ENCODE peak calls at places on chromosomes 2 and 18, in four cellular contexts. J is aorta, U is NCI-H1417, X is AML-193. R is an unnamed sample.

GRCh38 chr2:40276076-40276475 is 175.8 kb downstream of the SLC8A1 start:
- DNase-seq in J (no peak), U (no peak), X (no peak), R (no peak)

GRCh38 chr2:86026744-86027065 is 79.0 kb downstream of the POLR1A start:
- DNase-seq in J (peak), U (no peak), X (no peak), R (no peak)

GRCh38 chr2:162963156-162963555 is 124.6 kb upstream of the KCNH7 start:
- DNase-seq in J (no peak), U (no peak), X (no peak), R (no peak)

GRCh38 chr2:134728163-134728562 is 9.4 kb upstream of the TMEM163 start:
- DNase-seq in J (no peak), U (no peak), X (no peak), R (no peak)

GRCh38 chr2:98503481-98504096 is 58.9 kb downstream of the INPP4A start:
- DNase-seq in J (no peak), U (no peak), X (no peak), R (no peak)

GRCh38 chr2:45300026-45300750 is 290.9 kb upstream of the SIX2 start:
- DNase-seq in J (no peak), U (peak), X (no peak), R (no peak)

GRCh38 chr18:56459451-56459777 is 179.0 kb downstream of the TXNL1 start:
- DNase-seq in J (no peak), U (no peak), X (no peak), R (no peak)

GRCh38 chr2:30334738-30335426 is 103.5 kb downstream of the LBH start:
- DNase-seq in J (no peak), U (no peak), X (no peak), R (no peak)

GRCh38 chr2:27849558-27849957 is 40.6 kb downstream of the RBKS start:
- DNase-seq in J (no peak), U (no peak), X (no peak), R (no peak)

R was measured in AG09309.